ENCODE peak calls at places on chromosomes 2 and 18, in four cellular contexts. One of them, this sample, is unnamed.

GRCh38 chr18:23738575-23738974 is 49.3 kb downstream of the LAMA3 start:
- DNase-seq in stimulated activated CD4-positive, alpha-beta T cell treated with anti-CD3 and anti-CD28 coated beads, Interleukin-15, amount 100 ng/mL, for 1 hour: no peak
- DNase-seq in SJSA1: no peak
- DNase-seq in amniotic stem cell: no peak
- DNase-seq in this sample: no peak

GRCh38 chr18:22604390-22604985 is 186.8 kb upstream of the CTAGE1 start:
- DNase-seq in stimulated activated CD4-positive, alpha-beta T cell treated with anti-CD3 and anti-CD28 coated beads, Interleukin-15, amount 100 ng/mL, for 1 hour: no peak
- DNase-seq in SJSA1: no peak
- DNase-seq in amniotic stem cell: no peak
- DNase-seq in this sample: no peak

GRCh38 chr18:41538751-41539150 is 416.3 kb upstream of the PIK3C3 start:
- DNase-seq in stimulated activated CD4-positive, alpha-beta T cell treated with anti-CD3 and anti-CD28 coated beads, Interleukin-15, amount 100 ng/mL, for 1 hour: no peak
- DNase-seq in SJSA1: no peak
- DNase-seq in amniotic stem cell: no peak
- DNase-seq in this sample: no peak

GRCh38 chr18:3593904-3594759 is 144.2 kb downstream of the TGIF1 start:
- DNase-seq in stimulated activated CD4-positive, alpha-beta T cell treated with anti-CD3 and anti-CD28 coated beads, Interleukin-15, amount 100 ng/mL, for 1 hour: peak; percentile 76
- DNase-seq in SJSA1: peak; percentile 97
- DNase-seq in amniotic stem cell: peak; percentile 86
- DNase-seq in this sample: peak; percentile 93

GRCh38 chr18:36298113-36298701 is 694 bp downstream of the FHOD3 start:
- DNase-seq in stimulated activated CD4-positive, alpha-beta T cell treated with anti-CD3 and anti-CD28 coated beads, Interleukin-15, amount 100 ng/mL, for 1 hour: no peak
- DNase-seq in SJSA1: no peak
- DNase-seq in amniotic stem cell: no peak
- DNase-seq in this sample: no peak

GRCh38 chr2:238114851-238115660 is 14.9 kb downstream of the ESPNL start:
- DNase-seq in stimulated activated CD4-positive, alpha-beta T cell treated with anti-CD3 and anti-CD28 coated beads, Interleukin-15, amount 100 ng/mL, for 1 hour: no peak
- DNase-seq in SJSA1: no peak
- DNase-seq in amniotic stem cell: no peak
- DNase-seq in this sample: no peak

GRCh38 chr2:205748660-205749059 is 66.4 kb downstream of the NRP2 start:
- DNase-seq in stimulated activated CD4-positive, alpha-beta T cell treated with anti-CD3 and anti-CD28 coated beads, Interleukin-15, amount 100 ng/mL, for 1 hour: no peak
- DNase-seq in SJSA1: no peak
- DNase-seq in amniotic stem cell: no peak
- DNase-seq in this sample: peak; percentile 93

GRCh38 chr18:5456577-5457466 is 87.0 kb downstream of the EPB41L3 start:
- DNase-seq in stimulated activated CD4-positive, alpha-beta T cell treated with anti-CD3 and anti-CD28 coated beads, Interleukin-15, amount 100 ng/mL, for 1 hour: no peak
- DNase-seq in SJSA1: no peak
- DNase-seq in amniotic stem cell: peak; percentile 8
- DNase-seq in this sample: no peak

GRCh38 chr2:107984667-107985066 is 1.7 kb upstream of the SLC5A7 start:
- DNase-seq in stimulated activated CD4-positive, alpha-beta T cell treated with anti-CD3 and anti-CD28 coated beads, Interleukin-15, amount 100 ng/mL, for 1 hour: no peak
- DNase-seq in SJSA1: no peak
- DNase-seq in amniotic stem cell: no peak
- DNase-seq in this sample: no peak

GRCh38 chr2:120546077-120546864 is 189.4 kb upstream of the GLI2 start:
- DNase-seq in stimulated activated CD4-positive, alpha-beta T cell treated with anti-CD3 and anti-CD28 coated beads, Interleukin-15, amount 100 ng/mL, for 1 hour: no peak
- DNase-seq in SJSA1: peak; percentile 86
- DNase-seq in amniotic stem cell: peak; percentile 89
- DNase-seq in this sample: no peak

GRCh38 chr2:24508878-24509277 is 17.8 kb downstream of the NCOA1 start:
- DNase-seq in stimulated activated CD4-positive, alpha-beta T cell treated with anti-CD3 and anti-CD28 coated beads, Interleukin-15, amount 100 ng/mL, for 1 hour: no peak
- DNase-seq in SJSA1: no peak
- DNase-seq in amniotic stem cell: no peak
- DNase-seq in this sample: no peak

GRCh38 chr2:160970052-160970846 is 190.0 kb upstream of the TANK start:
- DNase-seq in stimulated activated CD4-positive, alpha-beta T cell treated with anti-CD3 and anti-CD28 coated beads, Interleukin-15, amount 100 ng/mL, for 1 hour: no peak
- DNase-seq in SJSA1: peak; percentile 97
- DNase-seq in amniotic stem cell: peak; percentile 69
- DNase-seq in this sample: peak; percentile 92

GRCh38 chr18:67451952-67452351 is 64.6 kb downstream of the DSEL start:
- DNase-seq in stimulated activated CD4-positive, alpha-beta T cell treated with anti-CD3 and anti-CD28 coated beads, Interleukin-15, amount 100 ng/mL, for 1 hour: no peak
- DNase-seq in SJSA1: no peak
- DNase-seq in amniotic stem cell: no peak
- DNase-seq in this sample: no peak